ENCODE peak calls at places on chromosomes 3 and 15, in nine cellular contexts. One of them, this sample, is unnamed.

GRCh38 chr15:65816441-65816840 is 24.3 kb upstream of the DENND4A start:
- DNase-seq in M059J: no peak
- DNase-seq in HT1080: no peak
- DNase-seq in posterior cingulate gyrus: no peak
- DNase-seq in WTC11: no peak
- DNase-seq in right lobe of liver: no peak
- DNase-seq in activated T-cell treated with anti-CD3 and anti-CD28 coated beads for 4 hours: no peak
- DNase-seq in neural crest cell: no peak
- DNase-seq in fibroblast of the conjunctiva: no peak
- DNase-seq in this sample: no peak

GRCh38 chr3:43764471-43764870 is 73.7 kb downstream of the ABHD5 start:
- DNase-seq in neural crest cell: no peak
- DNase-seq in WTC11: no peak
- DNase-seq in HT1080: no peak
- DNase-seq in posterior cingulate gyrus: no peak
- DNase-seq in fibroblast of the conjunctiva: no peak
- DNase-seq in activated T-cell treated with anti-CD3 and anti-CD28 coated beads for 4 hours: no peak
- DNase-seq in right lobe of liver: no peak
- DNase-seq in M059J: no peak
- DNase-seq in this sample: no peak

GRCh38 chr3:32780735-32781210 is 37.0 kb upstream of the TRIM71 start:
- DNase-seq in right lobe of liver: peak; percentile 42
- DNase-seq in HT1080: peak; percentile 10
- DNase-seq in activated T-cell treated with anti-CD3 and anti-CD28 coated beads for 4 hours: no peak
- DNase-seq in posterior cingulate gyrus: peak; percentile 9
- DNase-seq in WTC11: peak; percentile 98
- DNase-seq in M059J: peak; percentile 39
- DNase-seq in fibroblast of the conjunctiva: no peak
- DNase-seq in neural crest cell: peak; percentile 83
- DNase-seq in this sample: peak; percentile 78

GRCh38 chr3:184604039-184604955 is 42.7 kb downstream of the EPHB3 start:
- DNase-seq in posterior cingulate gyrus: no peak
- DNase-seq in M059J: no peak
- DNase-seq in right lobe of liver: no peak
- DNase-seq in neural crest cell: peak; percentile 60
- DNase-seq in HT1080: no peak
- DNase-seq in WTC11: peak; percentile 68
- DNase-seq in fibroblast of the conjunctiva: no peak
- DNase-seq in activated T-cell treated with anti-CD3 and anti-CD28 coated beads for 4 hours: no peak
- DNase-seq in this sample: no peak

GRCh38 chr3:147355104-147355854 is 51.1 kb downstream of the ZIC4 start:
- DNase-seq in right lobe of liver: no peak
- DNase-seq in WTC11: no peak
- DNase-seq in neural crest cell: no peak
- DNase-seq in posterior cingulate gyrus: no peak
- DNase-seq in M059J: no peak
- DNase-seq in activated T-cell treated with anti-CD3 and anti-CD28 coated beads for 4 hours: no peak
- DNase-seq in fibroblast of the conjunctiva: no peak
- DNase-seq in HT1080: no peak
- DNase-seq in this sample: no peak

GRCh38 chr3:195257454-195258448 is 13.2 kb downstream of the XXYLT1 start:
- DNase-seq in M059J: no peak
- DNase-seq in right lobe of liver: no peak
- DNase-seq in activated T-cell treated with anti-CD3 and anti-CD28 coated beads for 4 hours: no peak
- DNase-seq in neural crest cell: no peak
- DNase-seq in WTC11: no peak
- DNase-seq in HT1080: no peak
- DNase-seq in posterior cingulate gyrus: no peak
- DNase-seq in fibroblast of the conjunctiva: no peak
- DNase-seq in this sample: no peak

GRCh38 chr3:112651516-112651915 is 10.6 kb upstream of the CCDC80 start:
- DNase-seq in HT1080: no peak
- DNase-seq in fibroblast of the conjunctiva: no peak
- DNase-seq in right lobe of liver: no peak
- DNase-seq in posterior cingulate gyrus: no peak
- DNase-seq in M059J: peak; percentile 91
- DNase-seq in WTC11: no peak
- DNase-seq in neural crest cell: no peak
- DNase-seq in activated T-cell treated with anti-CD3 and anti-CD28 coated beads for 4 hours: no peak
- DNase-seq in this sample: no peak

GRCh38 chr15:57649138-57649537 is 57.4 kb upstream of the POLR2M start:
- DNase-seq in right lobe of liver: no peak
- DNase-seq in fibroblast of the conjunctiva: no peak
- DNase-seq in neural crest cell: no peak
- DNase-seq in posterior cingulate gyrus: no peak
- DNase-seq in WTC11: no peak
- DNase-seq in HT1080: no peak
- DNase-seq in activated T-cell treated with anti-CD3 and anti-CD28 coated beads for 4 hours: no peak
- DNase-seq in M059J: peak; percentile 59
- DNase-seq in this sample: no peak

This sample was measured in lower lobe of right lung.